ENCODE peak calls at places on chromosomes 2 and 18, in seven cellular contexts. W is IMR-90, L is mesenchymal stem cell, A is H1, F is trophoblast cell, M is H9, G is mesendoderm. E is an unnamed sample.

GRCh38 chr18:74496508-74497307 is 545 bp downstream of the CNDP2 start:
- DNase-seq in M (peak), A (no peak), G (peak), W (peak), F (peak), L (peak), E (no peak)

GRCh38 chr2:10494351-10495066 is 46.4 kb upstream of the ODC1 start:
- DNase-seq in A (no peak), L (no peak), G (no peak), F (no peak), W (no peak), M (no peak), E (no peak)

GRCh38 chr2:128832946-128833560 is 514.4 kb upstream of the HS6ST1 start:
- DNase-seq in G (peak), L (no peak), W (no peak), A (no peak), F (no peak), M (no peak), E (no peak)

GRCh38 chr2:237754182-237754581 is 44.4 kb upstream of the RBM44 start:
- DNase-seq in F (peak), G (no peak), W (peak), L (peak), M (no peak), A (no peak), E (no peak)

GRCh38 chr18:62521588-62521987 is 1.2 kb upstream of the ZCCHC2 start:
- DNase-seq in M (no peak), G (no peak), W (no peak), A (no peak), F (peak), L (peak), E (no peak)

GRCh38 chr2:201073071-201073470 is 1.3 kb downstream of the NDUFB3 start:
- DNase-seq in G (no peak), M (no peak), L (no peak), W (no peak), A (no peak), F (no peak), E (no peak)

GRCh38 chr2:7845332-7845731 is 836.5 kb upstream of the ID2 start:
- DNase-seq in M (no peak), F (peak), A (no peak), L (peak), W (peak), G (no peak), E (no peak)

GRCh38 chr2:132429351-132429750 is 12.7 kb downstream of the GPR39 start:
- DNase-seq in L (no peak), W (no peak), G (no peak), M (no peak), F (no peak), A (no peak), E (no peak)

GRCh38 chr18:42242758-42243157 is 287.7 kb downstream of the PIK3C3 start:
- DNase-seq in L (no peak), G (no peak), M (no peak), A (no peak), F (no peak), W (no peak), E (no peak)

GRCh38 chr2:223943561-223944008 is 1.6 kb downstream of the WDFY1 start:
- DNase-seq in L (peak), W (peak), F (peak), G (no peak), A (no peak), M (no peak), E (no peak)

GRCh38 chr2:111100765-111101162 is 19.9 kb upstream of the BCL2L11 start:
- DNase-seq in F (peak), L (no peak), A (no peak), W (no peak), G (peak), M (no peak), E (no peak)

GRCh38 chr2:52220393-52220792 is 1188.5 kb upstream of the NRXN1 start:
- DNase-seq in A (no peak), M (no peak), W (no peak), L (no peak), G (no peak), F (no peak), E (no peak)

GRCh38 chr2:147634801-147635200 is 210.0 kb upstream of the ACVR2A start:
- DNase-seq in M (no peak), L (no peak), W (no peak), A (no peak), F (no peak), G (no peak), E (no peak)

GRCh38 chr2:216109962-216110614 is 940 bp downstream of the XRCC5 start:
- DNase-seq in L (peak), G (peak), F (peak), W (peak), A (no peak), M (no peak), E (no peak)

GRCh38 chr2:185145316-185146121 is 547.2 kb downstream of the ZNF804A start:
- DNase-seq in F (peak), A (no peak), G (no peak), W (no peak), L (no peak), M (no peak), E (no peak)

GRCh38 chr2:167297292-167297691 is 409.0 kb downstream of the XIRP2 start:
- DNase-seq in L (no peak), F (no peak), G (no peak), W (no peak), A (no peak), M (no peak), E (no peak)

GRCh38 chr2:165203689-165204559 is at the start of gene SCN3A:
- DNase-seq in W (peak), L (peak), A (no peak), M (peak), F (peak), G (peak), E (peak)

GRCh38 chr2:75481041-75481836 is 79.5 kb downstream of the EVA1A start:
- DNase-seq in L (peak), G (peak), A (no peak), M (no peak), W (peak), F (no peak), E (no peak)

GRCh38 chr2:143205106-143205764 is 76.0 kb downstream of the ARHGAP15 start:
- DNase-seq in A (no peak), G (no peak), F (peak), L (peak), M (no peak), W (peak), E (no peak)

GRCh38 chr2:214014551-214015230 is 396.2 kb upstream of the VWC2L start:
- DNase-seq in F (no peak), A (no peak), W (peak), L (no peak), M (no peak), G (no peak), E (no peak)

GRCh38 chr2:109348645-109349554 is 219.9 kb downstream of the SH3RF3 start:
- DNase-seq in W (no peak), L (no peak), G (no peak), M (no peak), A (no peak), F (no peak), E (no peak)

GRCh38 chr2:20726913-20727312 is 60.0 kb downstream of the GDF7 start:
- DNase-seq in F (peak), M (no peak), L (no peak), W (no peak), A (no peak), G (no peak), E (no peak)

GRCh38 chr2:207312006-207312356 is 146.2 kb upstream of the KLF7 start:
- DNase-seq in M (no peak), A (no peak), G (no peak), W (no peak), L (no peak), F (no peak), E (no peak)

DNA sequence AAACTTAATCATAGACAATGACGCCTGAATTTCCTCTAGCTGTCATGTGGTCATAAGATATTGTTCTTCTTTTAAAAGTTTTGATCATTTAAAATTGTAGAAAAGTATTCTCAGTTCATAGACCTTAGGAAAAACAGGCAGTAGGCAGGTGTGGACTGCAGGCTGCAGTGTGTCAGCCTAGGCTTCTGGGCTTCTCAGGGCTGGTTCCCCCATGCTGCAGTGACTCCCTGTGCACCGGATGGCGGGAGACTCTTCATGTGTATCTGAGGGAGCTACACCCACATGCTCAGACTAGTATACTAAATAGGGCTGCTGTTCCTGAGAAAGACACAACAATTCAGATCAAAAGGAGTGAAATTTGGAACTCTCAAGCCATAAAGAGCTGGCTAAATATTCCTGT is 72.4 kb downstream of the PXDN start:
- DNase-seq in M (no peak), G (no peak), W (no peak), L (no peak), F (no peak), A (no peak), E (no peak)
- H4K8ac ChIP-seq in M (no peak), G (no peak), W (no peak), L (peak), F (no peak), A (no peak), E (no peak)

DNA sequence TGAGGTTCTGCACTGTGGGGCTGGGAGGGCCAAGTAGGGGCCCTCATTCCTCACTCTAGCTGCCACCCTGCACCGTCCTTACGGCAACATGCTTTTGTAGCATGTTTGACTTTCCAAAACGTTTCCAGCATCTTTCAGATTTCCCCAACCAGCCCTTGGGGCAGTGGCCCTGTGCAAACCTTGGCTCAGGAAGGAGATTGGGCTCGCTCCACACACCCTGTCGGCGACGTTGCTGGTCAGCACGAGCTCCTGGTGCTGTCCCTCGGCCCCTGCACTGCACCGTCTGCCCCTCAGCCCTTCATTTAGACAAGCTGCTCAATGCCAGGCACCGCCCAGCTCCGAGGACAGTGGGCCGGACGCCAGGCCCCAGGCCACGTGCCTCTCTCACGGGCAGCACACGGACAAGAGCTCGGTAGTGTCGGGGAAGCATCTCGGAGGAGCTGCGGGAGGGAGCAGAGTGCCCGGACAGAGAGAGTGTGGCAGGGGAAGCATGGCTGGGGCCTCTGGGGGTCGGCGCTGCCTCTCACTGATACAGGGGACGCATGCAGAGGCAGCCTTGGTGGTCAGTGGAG is 6.9 kb downstream of the GPR17 start:
- DNase-seq in A (no peak), W (no peak), G (no peak), L (no peak), M (no peak), F (no peak), E (no peak)
- H4K8ac ChIP-seq in A (no peak), W (no peak), G (no peak), L (no peak), M (no peak), F (no peak), E (peak)

GRCh38 chr2:45753381-45753780 is 101.9 kb downstream of the PRKCE start:
- DNase-seq in F (no peak), L (no peak), W (no peak), G (no peak), A (no peak), M (no peak), E (no peak)

GRCh38 chr2:45746888-45747287 is 95.4 kb downstream of the PRKCE start:
- DNase-seq in M (no peak), G (no peak), W (no peak), L (no peak), A (no peak), F (no peak), E (no peak)

GRCh38 chr2:45748239-45748638 is 96.8 kb downstream of the PRKCE start:
- DNase-seq in L (no peak), M (no peak), F (no peak), A (no peak), G (no peak), W (peak), E (no peak)

GRCh38 chr2:45747363-45747762 is 95.9 kb downstream of the PRKCE start:
- DNase-seq in L (no peak), F (no peak), W (no peak), G (no peak), A (no peak), M (no peak), E (no peak)

DNA sequence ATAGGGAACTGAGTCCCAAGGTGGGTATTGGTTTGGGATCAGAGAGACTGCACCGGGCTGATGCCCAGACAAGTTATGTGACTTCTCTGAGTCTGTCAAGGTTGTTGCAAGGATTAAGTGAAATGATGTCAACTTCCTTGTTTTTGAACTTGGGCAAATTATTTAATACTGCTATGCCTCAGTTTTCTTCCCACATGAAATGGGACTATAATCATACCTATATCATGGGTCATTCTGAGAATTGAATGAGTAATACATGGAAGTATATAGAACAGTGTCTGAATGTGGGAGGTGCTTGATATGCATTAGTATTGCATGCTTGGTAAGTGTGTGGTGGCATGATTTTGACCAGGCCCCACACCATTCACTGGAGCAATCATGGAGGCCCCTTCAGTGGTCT is 99.0 kb downstream of the PRKCE start:
- DNase-seq in L (no peak), M (no peak), G (no peak), A (no peak), F (no peak), W (no peak), E (no peak)
- H4K8ac ChIP-seq in L (no peak), M (no peak), G (no peak), A (no peak), F (no peak), W (no peak), E (no peak)

DNA sequence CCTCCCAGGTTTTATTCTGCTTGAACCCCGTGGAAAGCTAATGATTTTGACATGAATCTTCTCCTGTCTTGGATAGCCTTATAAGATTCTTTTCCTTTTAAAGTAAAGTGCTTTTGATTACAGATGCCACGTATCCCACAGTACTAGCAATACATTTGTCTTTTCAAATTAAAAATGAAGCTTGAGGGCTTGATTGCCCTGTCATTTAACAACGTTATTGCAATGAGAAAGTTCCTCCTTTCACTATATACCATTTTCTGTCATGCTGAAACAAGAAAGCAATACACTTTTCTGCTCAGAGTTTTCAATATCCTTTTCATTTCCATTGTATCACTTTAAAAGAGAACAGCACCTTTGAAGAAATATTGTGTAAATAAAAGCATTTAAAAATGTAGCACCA is 814.7 kb downstream of the LRP1B start:
- DNase-seq in A (no peak), W (no peak), F (no peak), L (no peak), G (no peak), M (no peak), E (no peak)
- H4K8ac ChIP-seq in A (no peak), W (no peak), F (no peak), L (no peak), G (no peak), M (no peak), E (no peak)

GRCh38 chr18:36630917-36631316 is 197.9 kb downstream of the TPGS2 start:
- DNase-seq in A (no peak), W (no peak), M (no peak), G (no peak), F (no peak), L (no peak), E (no peak)
- H4K8ac ChIP-seq in A (no peak), W (no peak), M (no peak), G (no peak), F (no peak), L (no peak), E (no peak)

GRCh38 chr2:120169020-120169419 is 54.2 kb downstream of the TMEM185B start:
- DNase-seq in M (no peak), L (no peak), A (no peak), G (no peak), F (no peak), W (no peak), E (no peak)

DNA sequence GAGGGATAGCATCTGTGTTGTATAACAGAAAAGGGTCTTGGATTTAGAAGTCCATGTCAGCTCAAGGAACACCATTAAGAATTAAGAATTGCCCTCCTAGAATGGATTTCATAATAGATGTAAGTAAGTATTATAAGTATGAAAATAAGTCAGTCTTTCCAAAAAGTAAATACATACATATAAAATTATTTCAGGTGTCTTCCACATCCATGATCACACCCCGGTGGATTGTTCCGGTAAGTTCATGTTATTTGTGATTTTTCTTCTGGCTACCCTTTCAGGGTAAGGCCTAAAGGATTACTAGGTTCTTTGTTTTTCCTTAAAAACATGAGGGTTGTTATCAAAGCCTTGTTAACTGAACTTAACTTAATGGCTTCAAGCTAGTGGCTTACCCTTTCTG is 55.9 kb downstream of the TMEM185B start:
- DNase-seq in W (no peak), L (no peak), A (no peak), G (no peak), M (no peak), F (no peak), E (no peak)
- H4K8ac ChIP-seq in W (no peak), L (no peak), A (no peak), G (no peak), M (no peak), F (no peak), E (no peak)

GRCh38 chr2:232043966-232044365 is 82.5 kb downstream of the DIS3L2 start:
- DNase-seq in A (no peak), M (no peak), W (no peak), L (no peak), F (no peak), G (no peak), E (no peak)
- H4K8ac ChIP-seq in A (no peak), M (no peak), W (no peak), L (no peak), F (no peak), G (no peak), E (no peak)

DNA sequence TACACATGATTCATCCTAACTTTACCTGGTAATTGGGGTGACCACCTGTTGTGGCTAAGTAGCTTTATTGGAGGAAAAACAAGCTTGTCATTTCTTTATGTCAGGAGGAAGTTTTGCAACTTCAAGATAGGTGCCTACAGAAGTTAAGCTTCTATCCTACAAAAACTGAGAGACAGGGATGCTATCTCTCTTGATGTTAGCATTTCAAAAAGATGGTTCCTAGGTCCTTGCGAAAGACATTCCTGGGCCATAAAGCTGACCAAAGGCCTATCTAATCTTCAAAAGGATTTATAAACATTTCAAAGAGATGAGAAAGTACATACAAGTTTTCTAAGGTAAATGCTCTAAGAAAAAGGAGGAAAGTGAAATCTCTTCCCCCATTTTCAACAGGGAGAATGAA is 61.0 kb downstream of the PTH2R start:
- DNase-seq in F (peak), M (no peak), W (no peak), A (no peak), L (no peak), G (peak), E (no peak)
- H4K8ac ChIP-seq in F (no peak), M (no peak), W (no peak), A (no peak), L (no peak), G (no peak), E (no peak)

GRCh38 chr2:168901013-168901412 is at the start of gene G6PC2:
- DNase-seq in G (no peak), L (no peak), W (no peak), M (no peak), A (no peak), F (no peak), E (no peak)
- H4K8ac ChIP-seq in G (no peak), L (no peak), W (no peak), M (no peak), A (no peak), F (no peak), E (no peak)

GRCh38 chr18:23512641-23513040 is 9.3 kb downstream of the RMC1 start:
- DNase-seq in M (no peak), A (no peak), L (peak), F (no peak), G (no peak), W (no peak), E (no peak)
- H4K8ac ChIP-seq in M (no peak), A (no peak), L (no peak), F (no peak), G (no peak), W (no peak), E (no peak)